ENCODE peak calls at places on chromosomes 5 and 9, in ten cellular contexts. T, E, I, V, P, X, N, B, R and D are unnamed samples.

GRCh38 chr5:176825957-176826356 is 15.6 kb downstream of the UNC5A start:
- DNase-seq in T (no peak), E (no peak), I (no peak), V (no peak), P (no peak), X (no peak), N (no peak), B (no peak), R (no peak), D (no peak)

GRCh38 chr9:134185536-134186011 is 21.2 kb upstream of the RNU6ATAC start:
- DNase-seq in T (no peak), E (peak), I (no peak), V (peak), P (no peak), X (no peak), N (peak), B (no peak), R (no peak), D (no peak)

GRCh38 chr5:76180817-76181805 is 97.9 kb downstream of the SV2C start:
- DNase-seq in T (no peak), E (peak), I (no peak), V (peak), P (no peak), X (no peak), N (no peak), B (no peak), R (no peak), D (peak)

GRCh38 chr5:159040181-159040580 is 59.5 kb downstream of the EBF1 start:
- DNase-seq in T (no peak), E (no peak), I (no peak), V (no peak), P (no peak), X (no peak), N (no peak), B (no peak), R (no peak), D (no peak)

GRCh38 chr9:2018764-2019548 is 3.8 kb downstream of the SMARCA2 start:
- DNase-seq in T (no peak), E (no peak), I (no peak), V (no peak), P (no peak), X (no peak), N (no peak), B (no peak), R (no peak), D (peak)

GRCh38 chr9:101479337-101480045 is 43.9 kb upstream of the ALDOB start:
- DNase-seq in T (no peak), E (no peak), I (no peak), V (peak), P (no peak), X (no peak), N (no peak), B (no peak), R (no peak), D (peak)

GRCh38 chr9:99362317-99362716 is 140.2 kb downstream of the SEC61B start:
- DNase-seq in T (no peak), E (no peak), I (no peak), V (no peak), P (no peak), X (no peak), N (no peak), B (no peak), R (no peak), D (no peak)

GRCh38 chr9:35827486-35827885 is 1.0 kb downstream of the FAM221B start:
- DNase-seq in T (peak), E (no peak), I (peak), V (peak), P (no peak), X (no peak), N (peak), B (peak), R (no peak), D (peak)

GRCh38 chr5:88304356-88304755 is 35.7 kb upstream of the TMEM161B start:
- DNase-seq in T (no peak), E (no peak), I (no peak), V (no peak), P (no peak), X (no peak), N (no peak), B (no peak), R (no peak), D (no peak)

GRCh38 chr9:99436636-99437035 is 214.6 kb downstream of the SEC61B start:
- DNase-seq in T (no peak), E (no peak), I (no peak), V (no peak), P (no peak), X (no peak), N (no peak), B (no peak), R (no peak), D (no peak)